ENCODE peak calls at places on chromosomes 5 and 9, in five cellular contexts. U is IMR-90, W is A549, V is K562, Q is SK-N-SH. S is an unnamed sample.

GRCh38 chr9:81073821-81074220 is 615.5 kb downstream of the TLE1 start:
- DNase-seq in U (no peak), W (no peak), V (no peak), Q (no peak), S (no peak)

GRCh38 chr5:172107606-172108005 is 80.4 kb downstream of the STK10 start:
- DNase-seq in U (peak), W (peak), V (no peak), Q (no peak), S (no peak)

GRCh38 chr5:147208134-147208533 is 26.7 kb upstream of the STK32A start:
- DNase-seq in U (no peak), W (no peak), V (no peak), Q (no peak), S (no peak)

GRCh38 chr9:115202960-115203751 is 85.2 kb upstream of the TNC start:
- DNase-seq in U (peak), W (no peak), V (no peak), Q (peak), S (no peak)

GRCh38 chr5:134463991-134464760 is 52.5 kb upstream of the CDKN2AIPNL start:
- DNase-seq in U (peak), W (no peak), V (no peak), Q (no peak), S (no peak)

GRCh38 chr5:26663500-26663899 is 374.9 kb downstream of the CDH9 start:
- DNase-seq in U (no peak), W (no peak), V (no peak), Q (no peak), S (no peak)

GRCh38 chr9:693460-694390 is 147.8 kb upstream of the DMRT1 start:
- DNase-seq in U (peak), W (no peak), V (no peak), Q (no peak), S (no peak)

GRCh38 chr5:1827410-1828397 is 26.5 kb downstream of the NDUFS6 start:
- DNase-seq in U (no peak), W (no peak), V (peak), Q (no peak), S (no peak)

GRCh38 chr5:95163079-95163478 is 121.8 kb downstream of the MCTP1 start:
- DNase-seq in U (no peak), W (no peak), V (no peak), Q (no peak), S (no peak)

GRCh38 chr9:71812385-71812784 is 44.1 kb upstream of the CEMIP2 start:
- DNase-seq in U (peak), W (no peak), V (no peak), Q (no peak), S (no peak)

GRCh38 chr5:73464016-73464745 is 15.6 kb upstream of the FOXD1 start:
- DNase-seq in U (peak), W (no peak), V (no peak), Q (no peak), S (no peak)

GRCh38 chr9:95641591-95641990 is 124.8 kb upstream of the PTCH1 start:
- DNase-seq in U (no peak), W (no peak), V (no peak), Q (no peak), S (no peak)

GRCh38 chr5:89703799-89704198 is 705.8 kb downstream of the CETN3 start:
- DNase-seq in U (no peak), W (no peak), V (no peak), Q (no peak), S (no peak)

GRCh38 chr9:128552744-128553221 is 396 bp downstream of the SPTAN1 start:
- DNase-seq in U (no peak), W (peak), V (peak), Q (peak), S (no peak)

GRCh38 chr9:127166651-127167524 is 44.5 kb upstream of the ANGPTL2 start:
- DNase-seq in U (peak), W (no peak), V (peak), Q (no peak), S (peak)

GRCh38 chr9:1173986-1174385 is 123.8 kb downstream of the DMRT2 start:
- DNase-seq in U (no peak), W (no peak), V (no peak), Q (no peak), S (no peak)

GRCh38 chr5:149561848-149562247 is 10.6 kb upstream of the CSNK1A1 start:
- DNase-seq in U (peak), W (peak), V (peak), Q (peak), S (no peak)

GRCh38 chr5:163712011-163712410 is 206.6 kb downstream of the MAT2B start:
- DNase-seq in U (peak), W (no peak), V (no peak), Q (no peak), S (no peak)

GRCh38 chr9:116959775-116960174 is 272.7 kb downstream of the TRIM32 start:
- DNase-seq in U (peak), W (no peak), V (no peak), Q (peak), S (no peak)

GRCh38 chr5:61999371-61999770 is 306.6 kb upstream of the KIF2A start:
- DNase-seq in U (no peak), W (no peak), V (no peak), Q (no peak), S (no peak)

GRCh38 chr5:181167814-181168488 is 20.6 kb downstream of the OR2V2 start:
- DNase-seq in U (no peak), W (peak), V (peak), Q (peak), S (no peak)

GRCh38 chr5:43037929-43038510 is 2.1 kb downstream of the ANXA2R start:
- DNase-seq in U (peak), W (no peak), V (no peak), Q (no peak), S (no peak)

GRCh38 chr9:71058660-71059059 is 62.8 kb downstream of the TRPM3 start:
- DNase-seq in U (no peak), W (no peak), V (peak), Q (no peak), S (no peak)

GRCh38 chr9:136586391-136586790 is 40.5 kb upstream of the NOTCH1 start:
- DNase-seq in U (no peak), W (no peak), V (no peak), Q (no peak), S (no peak)

GRCh38 chr9:136585531-136586120 is 39.8 kb upstream of the NOTCH1 start:
- DNase-seq in U (no peak), W (no peak), V (no peak), Q (no peak), S (no peak)

GRCh38 chr9:136588663-136589464 is 43.0 kb upstream of the NOTCH1 start:
- DNase-seq in U (no peak), W (no peak), V (no peak), Q (no peak), S (no peak)

GRCh38 chr9:136587944-136588662 is 42.3 kb upstream of the NOTCH1 start:
- DNase-seq in U (no peak), W (no peak), V (peak), Q (peak), S (no peak)

GRCh38 chr9:136587145-136587943 is 41.5 kb upstream of the NOTCH1 start:
- DNase-seq in U (peak), W (no peak), V (peak), Q (peak), S (no peak)
- TF ChIP-seq RCOR1 in U (no peak), W (no peak), V (no peak), Q (no peak), S (no peak)

DNA sequence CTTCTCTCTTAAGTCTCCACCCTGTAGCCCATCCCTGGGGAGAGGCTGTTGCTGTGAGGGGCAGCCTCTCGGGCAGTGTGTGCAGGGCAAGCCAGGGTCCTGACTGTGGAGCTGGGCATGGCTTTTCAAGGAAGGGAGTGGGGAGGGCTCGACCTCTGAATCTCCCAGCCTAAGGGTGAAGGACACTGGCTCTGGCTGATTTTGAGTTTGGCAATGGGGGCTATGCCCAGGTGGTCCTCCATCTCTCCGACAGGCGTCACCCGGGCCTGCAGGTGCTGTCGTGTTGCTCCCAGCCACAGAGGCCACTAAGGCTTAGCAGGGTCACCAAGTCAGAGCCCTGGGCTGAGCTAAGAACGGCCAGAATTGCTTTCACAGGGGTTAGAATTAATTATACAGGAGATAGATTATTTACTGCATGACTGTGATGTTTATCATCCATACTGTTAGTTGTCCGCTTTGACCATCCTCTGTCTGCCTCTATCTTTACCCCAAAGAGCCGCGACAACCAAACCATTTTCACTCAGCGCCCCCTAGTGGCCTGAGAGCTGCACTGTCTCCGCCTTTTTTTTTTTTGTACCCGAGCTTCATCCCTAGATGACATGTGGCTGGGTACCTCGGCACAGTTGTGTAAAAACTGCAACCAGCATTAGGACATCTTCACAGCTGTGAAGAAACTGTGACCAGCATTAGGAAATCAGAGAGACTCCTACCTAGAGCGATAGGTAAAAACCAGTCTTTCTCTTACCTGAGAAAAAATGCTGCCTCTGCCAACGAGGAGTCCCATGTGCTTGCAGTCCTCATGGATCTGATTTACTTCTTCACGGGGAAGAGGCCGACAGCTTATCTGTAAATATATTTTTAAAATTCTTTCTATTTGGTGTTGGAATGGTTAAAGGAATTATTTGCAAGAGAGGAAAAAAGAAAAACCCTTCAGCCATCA is 44.5 kb downstream of the AGXT2 start:
- DNase-seq in U (peak), W (peak), V (peak), Q (peak), S (peak)
- TF ChIP-seq RCOR1 in U (no peak), W (no peak), V (no peak), Q (no peak), S (no peak)

GRCh38 chr5:140420226-140420570 is 18.6 kb downstream of the ANKHD1 start:
- DNase-seq in U (no peak), W (no peak), V (no peak), Q (no peak), S (no peak)

GRCh38 chr5:140420665-140421361 is 19.2 kb downstream of the ANKHD1 start:
- DNase-seq in U (no peak), W (no peak), V (no peak), Q (no peak), S (no peak)

GRCh38 chr5:140418862-140419520 is 17.4 kb downstream of the ANKHD1 start:
- DNase-seq in U (peak), W (no peak), V (no peak), Q (no peak), S (no peak)

GRCh38 chr5:140424135-140424534 is 22.5 kb downstream of the ANKHD1 start:
- DNase-seq in U (peak), W (no peak), V (no peak), Q (no peak), S (no peak)

GRCh38 chr5:140423609-140424008 is 22.0 kb downstream of the ANKHD1 start:
- DNase-seq in U (no peak), W (no peak), V (no peak), Q (no peak), S (no peak)
- TF ChIP-seq RCOR1 in U (no peak), W (no peak), V (no peak), Q (no peak), S (no peak)

GRCh38 chr5:132026516-132027008 is 15.1 kb upstream of the ACSL6 start:
- DNase-seq in U (no peak), W (no peak), V (no peak), Q (no peak), S (no peak)

GRCh38 chr5:132023258-132024116 is 12.0 kb upstream of the ACSL6 start:
- DNase-seq in U (no peak), W (no peak), V (no peak), Q (no peak), S (no peak)

GRCh38 chr5:132024117-132024435 is 12.6 kb upstream of the ACSL6 start:
- DNase-seq in U (no peak), W (no peak), V (no peak), Q (no peak), S (no peak)

GRCh38 chr5:132025403-132025971 is 14.0 kb upstream of the ACSL6 start:
- DNase-seq in U (no peak), W (no peak), V (no peak), Q (no peak), S (no peak)

DNA sequence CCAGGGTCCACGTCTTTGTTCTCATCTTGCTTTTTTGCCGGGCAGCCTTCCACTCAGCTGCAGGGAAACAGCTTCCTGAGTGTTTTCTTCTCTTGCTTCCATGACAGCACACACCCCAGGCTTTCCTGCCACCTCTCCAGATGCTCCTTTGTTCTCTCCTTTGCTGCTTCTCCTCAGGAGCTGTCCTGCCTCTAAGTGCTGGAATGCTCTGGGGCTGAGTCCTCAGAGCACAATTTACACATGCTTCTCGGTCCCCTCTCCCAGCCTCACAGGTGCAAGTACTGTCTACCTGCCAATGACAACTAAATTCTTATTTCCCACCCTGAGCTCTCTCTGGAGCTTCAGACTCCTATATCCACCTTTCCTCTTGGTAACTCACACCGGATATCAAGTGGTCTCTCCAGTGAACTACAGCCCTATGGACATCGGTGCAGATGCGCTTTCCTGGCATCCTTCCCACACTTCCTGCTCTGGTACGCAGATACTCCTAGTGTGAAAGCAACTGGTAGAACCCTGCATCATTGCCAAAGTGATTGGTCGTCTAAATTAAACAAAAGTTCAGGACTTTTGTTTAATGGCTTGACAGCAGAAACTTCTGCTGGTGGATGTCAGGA is 13.4 kb upstream of the ACSL6 start:
- DNase-seq in U (no peak), W (no peak), V (no peak), Q (peak), S (no peak)
- TF ChIP-seq RCOR1 in U (no peak), W (no peak), V (no peak), Q (no peak), S (no peak)

GRCh38 chr9:124258765-124259272 is 1.1 kb downstream of the NEK6 start:
- DNase-seq in U (no peak), W (no peak), V (peak), Q (no peak), S (no peak)
- TF ChIP-seq RCOR1 in U (no peak), W (no peak), V (no peak), Q (no peak), S (no peak)

GRCh38 chr5:53426517-53426839 is 54.0 kb upstream of the FST start:
- DNase-seq in U (no peak), W (no peak), V (no peak), Q (no peak), S (no peak)
- TF ChIP-seq RCOR1 in U (no peak), W (no peak), V (no peak), Q (no peak), S (no peak)

DNA sequence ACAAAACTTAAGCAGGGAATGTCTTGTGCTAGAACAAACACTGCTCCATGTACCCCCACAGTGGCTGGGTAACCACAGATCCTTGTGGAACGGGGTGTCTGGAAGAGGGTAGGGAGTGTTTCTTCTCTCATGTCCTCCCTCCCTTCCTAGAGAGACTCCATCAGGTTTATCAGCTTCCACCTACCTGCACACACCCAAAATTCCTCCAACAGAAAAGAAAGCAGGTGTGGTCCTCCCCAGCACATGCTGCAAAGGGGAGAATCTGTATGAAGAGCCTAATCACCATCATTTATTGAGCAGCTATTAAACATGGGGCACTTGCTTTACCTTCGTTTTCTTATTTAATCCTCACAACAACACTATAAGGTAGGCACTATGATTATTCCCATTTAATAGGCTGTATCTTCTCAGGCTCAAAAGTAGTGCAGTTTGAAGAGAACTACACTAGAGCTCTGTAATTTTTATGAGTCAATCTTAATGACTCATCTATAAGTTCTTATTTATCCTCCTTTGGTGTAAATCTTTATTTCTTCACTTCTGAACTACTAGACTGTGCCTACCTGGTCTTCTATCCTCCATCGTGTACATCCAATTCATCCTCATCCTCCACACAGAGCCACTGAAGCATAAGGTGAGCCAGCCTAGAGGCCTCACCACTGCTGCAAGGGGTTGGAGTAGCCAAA is 31.6 kb downstream of the C9orf40 start:
- DNase-seq in U (no peak), W (no peak), V (no peak), Q (no peak), S (no peak)
- TF ChIP-seq RCOR1 in U (no peak), W (no peak), V (no peak), Q (no peak), S (no peak)

DNA sequence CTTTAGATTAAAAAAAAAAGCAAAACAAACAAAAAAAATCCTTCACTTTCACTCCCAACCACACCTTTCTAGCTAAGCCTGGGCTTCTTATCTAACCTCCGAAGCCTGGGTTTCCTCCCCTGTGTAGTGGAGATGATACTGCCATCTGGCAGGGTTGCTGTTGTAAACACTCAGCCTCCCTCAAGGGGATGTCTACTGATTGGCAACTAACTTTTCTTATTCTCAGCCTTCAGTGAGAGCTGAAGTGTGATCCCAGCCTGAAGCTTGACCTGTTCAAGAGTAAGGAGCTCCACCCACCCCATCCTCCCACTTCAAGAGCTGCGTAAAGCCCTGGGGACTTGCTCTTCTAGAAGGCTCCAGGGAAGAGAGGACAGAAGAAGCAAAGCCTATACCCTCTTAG is 21.5 kb upstream of the WWC1 start:
- DNase-seq in U (peak), W (peak), V (no peak), Q (peak), S (no peak)
- TF ChIP-seq RCOR1 in U (no peak), W (no peak), V (no peak), Q (no peak), S (no peak)

DNA sequence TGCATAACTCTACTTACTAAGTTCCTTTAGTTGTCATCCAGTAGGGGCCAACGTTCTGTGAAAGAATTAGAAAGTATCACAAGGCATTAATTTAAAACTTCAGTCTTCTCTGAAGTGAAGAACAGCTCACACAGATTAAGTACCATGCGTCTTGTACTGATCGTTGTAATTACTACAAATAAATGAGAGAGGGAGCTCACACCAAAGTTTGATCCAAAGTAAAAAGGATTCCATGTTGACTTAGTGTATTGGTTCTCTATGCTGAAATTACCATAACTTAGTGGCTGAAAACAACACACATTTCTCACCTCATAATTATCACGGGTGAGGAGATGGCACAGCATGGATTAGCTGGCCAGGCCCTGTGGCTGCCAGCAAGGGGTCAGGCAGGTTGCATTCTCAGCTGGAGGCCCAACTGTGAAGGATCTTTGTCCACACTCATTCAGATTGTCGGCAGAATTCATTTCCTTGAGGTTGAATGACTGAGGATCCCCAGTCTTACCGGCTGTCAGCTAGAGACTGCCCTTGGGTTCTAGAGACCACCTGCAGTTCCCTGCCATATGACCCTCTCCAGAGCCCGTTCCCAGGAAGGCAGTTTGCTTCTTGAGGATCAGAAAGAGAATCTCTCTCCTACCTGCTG is 169.1 kb downstream of the YTHDC2 start:
- DNase-seq in U (peak), W (peak), V (no peak), Q (no peak), S (no peak)
- TF ChIP-seq RCOR1 in U (no peak), W (no peak), V (no peak), Q (no peak), S (no peak)